ENCODE peak calls at places on chromosomes 4 and X, in nine cellular contexts. J is body of pancreas, N is brain microvascular endothelial cell, M is cardiac muscle cell, P is Peyer's patch, E is AG04450, S is HCT116, V is uterus, B is tibial nerve. R is an unnamed sample.
A peak's percentile ranks its signal among the peaks of the same experiment; 100 is the strongest.

GRCh38 chrX:1153940-1154339 is 58.5 kb downstream of the CRLF2 start:
- DNase-seq in J (no peak), N (no peak), M (no peak), P (no peak), E (no peak), S (no peak), V (no peak), B (no peak), R (no peak)

GRCh38 chr4:182807841-182808548 is 109.2 kb downstream of the DCTD start:
- DNase-seq in J (no peak), N (no peak), M (no peak), P (no peak), E (no peak), S (no peak), V (no peak), B (no peak), R (no peak)

GRCh38 chr4:184170996-184171395 is 46.7 kb downstream of the ENPP6 start:
- DNase-seq in J (no peak), N (peak; percentile 54), M (peak; percentile 26), P (no peak), E (peak; percentile 54), S (no peak), V (no peak), B (no peak), R (no peak)

GRCh38 chrX:8179653-8180052 is 8.6 kb upstream of the VCX2 start:
- DNase-seq in J (no peak), N (no peak), M (peak; percentile 6), P (no peak), E (no peak), S (no peak), V (no peak), B (no peak), R (no peak)

GRCh38 chr4:146222313-146222712 is 8.0 kb downstream of the REELD1 start:
- DNase-seq in J (no peak), N (peak; percentile 58), M (peak; percentile 48), P (no peak), E (no peak), S (no peak), V (no peak), B (no peak), R (no peak)

GRCh38 chr4:88746186-88746585 is 48.6 kb upstream of the NAP1L5 start:
- DNase-seq in J (no peak), N (no peak), M (no peak), P (no peak), E (no peak), S (no peak), V (no peak), B (no peak), R (no peak)

GRCh38 chr4:40687676-40688389 is 58.2 kb upstream of the RBM47 start:
- DNase-seq in J (no peak), N (no peak), M (peak; percentile 65), P (no peak), E (no peak), S (no peak), V (no peak), B (no peak), R (no peak)

GRCh38 chrX:142663330-142664095 is 362.2 kb upstream of the SPANXN4 start:
- DNase-seq in J (no peak), N (no peak), M (no peak), P (no peak), E (no peak), S (no peak), V (no peak), B (no peak), R (no peak)

GRCh38 chrX:130111935-130112221 is 1.6 kb upstream of the ELF4 start:
- DNase-seq in J (no peak), N (no peak), M (no peak), P (no peak), E (no peak), S (no peak), V (no peak), B (no peak), R (no peak)

GRCh38 chrX:130109429-130110378 is 593 bp downstream of the ELF4 start:
- DNase-seq in J (no peak), N (no peak), M (no peak), P (no peak), E (no peak), S (no peak), V (no peak), B (no peak), R (no peak)

GRCh38 chrX:130108647-130109428 is 1.5 kb downstream of the ELF4 start:
- DNase-seq in J (no peak), N (no peak), M (no peak), P (peak; percentile 65), E (no peak), S (no peak), V (no peak), B (no peak), R (no peak)

GRCh38 chrX:130110379-130111219 is at the start of gene ELF4:
- DNase-seq in J (peak; percentile 32), N (no peak), M (peak; percentile 68), P (peak; percentile 48), E (no peak), S (no peak), V (peak; percentile 56), B (no peak), R (no peak)

GRCh38 chrX:130111220-130111934 is 1.1 kb upstream of the ELF4 start:
- DNase-seq in J (no peak), N (no peak), M (no peak), P (no peak), E (no peak), S (no peak), V (no peak), B (no peak), R (no peak)
- H3K27ac ChIP-seq in J (no peak overlapping the region), N (peak overlapping the region; percentile 62), M (no peak overlapping the region), P (peak overlapping the region; percentile 97), E (peak overlapping the region; percentile 57), S (peak overlapping the region; percentile 87), V (peak overlapping the region; percentile 97), B (peak overlapping the region; percentile 30), R (peak overlapping the region; percentile 45)

GRCh38 chr4:924107-925096 is 7.7 kb downstream of the GAK start:
- DNase-seq in J (no peak), N (peak; percentile 43), M (peak; percentile 35), P (peak; percentile 72), E (no peak), S (no peak), V (no peak), B (no peak), R (no peak)
- H3K27ac ChIP-seq in J (no peak overlapping the region), N (peak overlapping the region; percentile 32), M (peak overlapping the region; percentile 36), P (no peak overlapping the region), E (no peak overlapping the region), S (no peak overlapping the region), V (peak overlapping the region; percentile 36), B (no peak overlapping the region), R (no peak overlapping the region)

GRCh38 chr4:37454263-37454800 is 209.8 kb downstream of the NWD2 start:
- DNase-seq in J (peak; percentile 39), N (no peak), M (no peak), P (no peak), E (no peak), S (no peak), V (no peak), B (no peak), R (no peak)

GRCh38 chr4:37451646-37452045 is 207.1 kb downstream of the NWD2 start:
- DNase-seq in J (no peak), N (no peak), M (no peak), P (no peak), E (no peak), S (no peak), V (no peak), B (no peak), R (no peak)

GRCh38 chr4:37453361-37454262 is 209.1 kb downstream of the NWD2 start:
- DNase-seq in J (peak; percentile 79), N (peak; percentile 1), M (peak; percentile 46), P (no peak), E (no peak), S (no peak), V (peak; percentile 36), B (peak; percentile 19), R (peak; percentile 62)

GRCh38 chr4:37450911-37451310 is 206.4 kb downstream of the NWD2 start:
- DNase-seq in J (no peak), N (no peak), M (no peak), P (no peak), E (no peak), S (no peak), V (no peak), B (no peak), R (no peak)

DNA sequence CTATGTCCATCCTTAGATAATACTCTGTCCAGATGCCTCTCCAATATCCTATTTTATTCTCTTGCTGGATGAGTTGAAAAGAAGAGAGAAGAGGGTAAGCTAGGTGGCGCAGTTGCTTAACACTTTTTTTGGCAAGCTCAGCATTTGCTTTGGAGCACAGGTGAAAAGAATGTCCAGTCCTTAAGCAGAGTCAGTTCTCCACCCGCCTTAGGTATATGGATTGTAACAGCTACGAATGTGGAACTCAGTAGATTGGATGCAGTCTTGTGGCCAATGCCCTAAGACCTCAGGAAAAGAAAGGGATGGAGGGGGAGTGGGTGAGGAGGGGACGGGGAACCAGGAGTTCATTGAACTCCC is 208.4 kb downstream of the NWD2 start:
- DNase-seq in J (peak; percentile 80), N (peak; percentile 43), M (peak; percentile 78), P (no peak), E (no peak), S (peak; percentile 58), V (peak; percentile 25), B (peak; percentile 63), R (peak; percentile 61)
- H3K27ac ChIP-seq in J (peak overlapping the region; percentile 84), N (no peak overlapping the region), M (no peak overlapping the region), P (peak overlapping the region; percentile 85), E (no peak overlapping the region), S (no peak overlapping the region), V (peak overlapping the region; percentile 78), B (no peak overlapping the region), R (no peak overlapping the region)

GRCh38 chr4:185341377-185341776 is 54.3 kb downstream of the LRP2BP start:
- DNase-seq in J (no peak), N (no peak), M (no peak), P (no peak), E (no peak), S (no peak), V (no peak), B (no peak), R (no peak)

GRCh38 chr4:185341841-185342240 is 53.9 kb downstream of the LRP2BP start:
- DNase-seq in J (no peak), N (no peak), M (no peak), P (no peak), E (no peak), S (no peak), V (no peak), B (no peak), R (no peak)

GRCh38 chr4:185346975-185347601 is 48.6 kb downstream of the LRP2BP start:
- DNase-seq in J (no peak), N (peak; percentile 80), M (peak; percentile 20), P (no peak), E (peak; percentile 11), S (no peak), V (no peak), B (no peak), R (no peak)

GRCh38 chr4:185343726-185344581 is 51.8 kb downstream of the LRP2BP start:
- DNase-seq in J (no peak), N (peak; percentile 72), M (peak; percentile 60), P (no peak), E (no peak), S (no peak), V (peak; percentile 28), B (peak; percentile 33), R (no peak)

DNA sequence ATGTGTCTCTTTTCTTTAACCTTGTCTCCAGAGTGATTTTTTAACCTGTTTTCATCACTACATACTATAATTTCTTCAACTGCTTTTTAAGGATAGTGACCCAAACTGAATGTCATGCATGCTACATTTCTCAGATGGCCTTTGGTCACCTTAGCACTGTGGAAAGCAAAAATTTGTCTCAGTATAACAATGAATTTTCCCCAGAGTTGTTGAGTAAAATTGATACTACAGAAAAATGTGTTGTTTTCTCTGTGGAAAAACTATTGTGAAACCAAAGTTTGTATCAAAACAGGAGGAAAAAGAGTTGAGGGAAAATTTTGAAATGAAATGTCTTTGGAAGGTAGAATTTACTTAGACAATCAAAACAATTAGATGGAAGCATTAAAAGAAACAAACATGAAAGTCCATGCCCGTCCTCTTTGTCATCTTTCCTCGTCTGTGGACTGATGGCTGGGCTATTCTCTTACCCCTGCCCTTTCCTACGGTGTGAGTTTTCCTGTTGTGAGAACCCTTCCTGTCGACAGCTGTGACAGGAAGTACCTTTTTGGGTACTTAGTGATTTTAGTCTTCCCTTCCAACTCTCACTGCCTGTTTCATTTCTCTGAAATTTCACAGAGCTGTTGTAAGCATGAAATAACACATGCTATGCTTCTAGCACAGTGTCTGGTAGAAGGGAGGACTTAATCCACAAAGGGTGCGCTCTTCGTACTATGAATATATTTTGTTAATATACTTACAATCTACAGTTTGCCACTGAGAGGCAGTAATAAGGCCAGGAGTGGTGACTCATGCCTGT is 50.8 kb downstream of the LRP2BP start:
- DNase-seq in J (no peak), N (no peak), M (no peak), P (no peak), E (no peak), S (no peak), V (no peak), B (no peak), R (no peak)
- H3K27ac ChIP-seq in J (no peak overlapping the region), N (peak overlapping the region; percentile 82), M (no peak overlapping the region), P (no peak overlapping the region), E (no peak overlapping the region), S (no peak overlapping the region), V (peak overlapping the region; percentile 69), B (peak overlapping the region; percentile 26), R (no peak overlapping the region)